ENCODE peak calls at places on chromosomes 6 and 20, in five cellular contexts. F, Q, E, I and T are unnamed samples.

GRCh38 chr6:43695078-43695966 is 7.7 kb upstream of the MRPS18A start:
- DNase-seq in F (no peak), I (no peak), E (no peak), Q (no peak), T (no peak)

GRCh38 chr6:40688214-40688761 is 101.1 kb upstream of the LRFN2 start:
- DNase-seq in Q (no peak), E (no peak), I (no peak), F (no peak), T (no peak)

GRCh38 chr20:45817652-45818194 is 5.3 kb downstream of the UBE2C start:
- DNase-seq in Q (peak; percentile 71), I (no peak), F (peak; percentile 81), E (no peak), T (no peak)

GRCh38 chr6:155100087-155100486 is 105.0 kb downstream of the TIAM2 start:
- DNase-seq in Q (no peak), E (no peak), I (no peak), F (peak; percentile 39), T (no peak)

GRCh38 chr6:143074101-143074500 is 13.4 kb downstream of the AIG1 start:
- DNase-seq in F (no peak), I (no peak), Q (no peak), E (no peak), T (no peak)

GRCh38 chr6:56840467-56841371 is 114.2 kb upstream of the BEND6 start:
- DNase-seq in Q (peak; percentile 67), E (no peak), F (peak; percentile 83), I (no peak), T (no peak)

GRCh38 chr20:3995067-3995748 is 20.1 kb downstream of the RNF24 start:
- DNase-seq in Q (peak; percentile 12), F (peak; percentile 44), E (no peak), I (no peak), T (no peak)

GRCh38 chr20:46905364-46906125 is 10.9 kb downstream of the EYA2 start:
- DNase-seq in F (no peak), I (no peak), E (no peak), Q (no peak), T (no peak)

GRCh38 chr6:106055442-106055975 is 30.6 kb upstream of the PRDM1 start:
- DNase-seq in F (no peak), Q (no peak), E (no peak), I (no peak), T (no peak)

GRCh38 chr6:159463440-159463839 is 229.6 kb downstream of the SOD2 start:
- DNase-seq in Q (peak; percentile 5), I (no peak), F (peak; percentile 10), E (no peak), T (peak; percentile 7)

GRCh38 chr6:170098428-170099170 is 192.3 kb downstream of the DLL1 start:
- DNase-seq in I (no peak), E (peak; percentile 8), F (no peak), Q (no peak), T (no peak)

GRCh38 chr20:25197173-25197869 is 1.8 kb downstream of the ENTPD6 start:
- DNase-seq in I (peak; percentile 27), E (no peak), Q (no peak), F (no peak), T (no peak)

GRCh38 chr6:33955566-33955965 is 151.8 kb upstream of the MLN start:
- DNase-seq in E (no peak), Q (no peak), I (no peak), F (no peak), T (no peak)

GRCh38 chr6:117269649-117270120 is 4.3 kb downstream of the VGLL2 start:
- DNase-seq in E (no peak), F (no peak), I (no peak), Q (no peak), T (no peak)

GRCh38 chr6:88629838-88630462 is 333.5 kb downstream of the RNGTT start:
- DNase-seq in I (no peak), Q (peak; percentile 2), F (no peak), E (no peak), T (no peak)

GRCh38 chr20:51311636-51312479 is 230.7 kb downstream of the NFATC2 start:
- DNase-seq in E (no peak), I (no peak), Q (peak; percentile 29), F (no peak), T (peak; percentile 74)

GRCh38 chr20:50967621-50968020 is 9.0 kb downstream of the MOCS3 start:
- DNase-seq in F (no peak), Q (no peak), E (no peak), I (no peak), T (no peak)

GRCh38 chr6:7328159-7328713 is 15.2 kb upstream of the SSR1 start:
- DNase-seq in E (no peak), Q (no peak), F (no peak), I (no peak), T (no peak)

GRCh38 chr20:36881888-36882287 is 6.0 kb downstream of the TLDC2 start:
- DNase-seq in I (no peak), E (no peak), F (no peak), Q (no peak), T (no peak)

GRCh38 chr6:32838114-32838958 is at the start of gene TAP2:
- DNase-seq in I (peak; percentile 99), F (peak; percentile 89), E (peak; percentile 95), Q (peak; percentile 92), T (no peak)

GRCh38 chr6:130775421-130776012 is 51.7 kb upstream of the SMLR1 start:
- DNase-seq in I (no peak), Q (no peak), F (peak; percentile 22), E (no peak), T (no peak)

GRCh38 chr6:33440649-33441309 is 13.6 kb upstream of the ZBTB9 start:
- DNase-seq in I (no peak), E (no peak), Q (no peak), F (no peak), T (no peak)

GRCh38 chr20:2596673-2597279 is 55.7 kb upstream of the NOP56 start:
- DNase-seq in Q (peak; percentile 65), I (no peak), E (no peak), F (peak; percentile 5), T (no peak)

GRCh38 chr6:13407709-13408695 is 79.4 kb downstream of the GFOD1 start:
- DNase-seq in I (no peak), F (peak; percentile 87), E (no peak), Q (peak; percentile 37), T (no peak)

GRCh38 chr6:132445201-132445951 is 44.1 kb upstream of the MOXD1 start:
- DNase-seq in I (no peak), Q (peak; percentile 79), F (peak; percentile 88), E (no peak), T (no peak)

GRCh38 chr6:150939399-150939798 is 73.9 kb downstream of the MTHFD1L start:
- DNase-seq in I (no peak), F (no peak), Q (no peak), E (no peak), T (no peak)
- H3K36me3 ChIP-seq in I (no peaks in the 10 kb centered on the region), F (peaks cover 59% of the 10 kb centered on the region), Q (peaks cover 37% of the 10 kb centered on the region), E (no peaks in the 10 kb centered on the region), T (peaks cover 2% of the 10 kb centered on the region)

GRCh38 chr20:62884556-62884955 is 22.9 kb upstream of the TCFL5 start:
- DNase-seq in E (no peak), I (no peak), Q (no peak), F (no peak), T (no peak)

GRCh38 chr20:62885046-62885445 is 23.4 kb upstream of the TCFL5 start:
- DNase-seq in Q (no peak), I (no peak), E (no peak), F (no peak), T (no peak)

GRCh38 chr20:62886709-62887058 is 25.1 kb upstream of the TCFL5 start:
- DNase-seq in I (no peak), Q (no peak), E (no peak), F (no peak), T (no peak)

GRCh38 chr20:62887147-62887859 is 25.7 kb upstream of the TCFL5 start:
- DNase-seq in E (no peak), F (peak; percentile 96), I (peak; percentile 51), Q (peak; percentile 96), T (no peak)

GRCh38 chr20:62885808-62886708 is 24.4 kb upstream of the TCFL5 start:
- DNase-seq in Q (no peak), I (no peak), E (no peak), F (no peak), T (no peak)
- H3K36me3 ChIP-seq in Q (peaks cover 48% of the 10 kb centered on the region), I (peaks cover 38% of the 10 kb centered on the region), E (no peaks in the 10 kb centered on the region), F (peaks cover 45% of the 10 kb centered on the region), T (peaks cover 29% of the 10 kb centered on the region)

GRCh38 chr20:62938105-62938888 is at the start of gene GID8:
- DNase-seq in I (peak; percentile 50), E (no peak), Q (no peak), F (peak; percentile 33), T (no peak)

GRCh38 chr20:62935968-62936585 is 1.9 kb upstream of the GID8 start:
- DNase-seq in E (no peak), I (no peak), F (no peak), Q (no peak), T (no peak)

GRCh38 chr20:62937353-62938104 is 418 bp upstream of the GID8 start:
- DNase-seq in I (peak; percentile 96), Q (peak; percentile 93), E (peak; percentile 96), F (peak; percentile 96), T (no peak)

GRCh38 chr20:62935204-62935967 is 2.6 kb upstream of the GID8 start:
- DNase-seq in E (no peak), Q (no peak), F (no peak), I (no peak), T (no peak)

GRCh38 chr20:62936996-62937352 is 973 bp upstream of the GID8 start:
- DNase-seq in F (peak; percentile 83), I (no peak), E (no peak), Q (peak; percentile 54), T (no peak)
- H3K36me3 ChIP-seq in F (peaks cover 20% of the 10 kb centered on the region), I (peaks cover 6% of the 10 kb centered on the region), E (no peaks in the 10 kb centered on the region), Q (peaks cover 3% of the 10 kb centered on the region), T (peaks cover 18% of the 10 kb centered on the region)

DNA sequence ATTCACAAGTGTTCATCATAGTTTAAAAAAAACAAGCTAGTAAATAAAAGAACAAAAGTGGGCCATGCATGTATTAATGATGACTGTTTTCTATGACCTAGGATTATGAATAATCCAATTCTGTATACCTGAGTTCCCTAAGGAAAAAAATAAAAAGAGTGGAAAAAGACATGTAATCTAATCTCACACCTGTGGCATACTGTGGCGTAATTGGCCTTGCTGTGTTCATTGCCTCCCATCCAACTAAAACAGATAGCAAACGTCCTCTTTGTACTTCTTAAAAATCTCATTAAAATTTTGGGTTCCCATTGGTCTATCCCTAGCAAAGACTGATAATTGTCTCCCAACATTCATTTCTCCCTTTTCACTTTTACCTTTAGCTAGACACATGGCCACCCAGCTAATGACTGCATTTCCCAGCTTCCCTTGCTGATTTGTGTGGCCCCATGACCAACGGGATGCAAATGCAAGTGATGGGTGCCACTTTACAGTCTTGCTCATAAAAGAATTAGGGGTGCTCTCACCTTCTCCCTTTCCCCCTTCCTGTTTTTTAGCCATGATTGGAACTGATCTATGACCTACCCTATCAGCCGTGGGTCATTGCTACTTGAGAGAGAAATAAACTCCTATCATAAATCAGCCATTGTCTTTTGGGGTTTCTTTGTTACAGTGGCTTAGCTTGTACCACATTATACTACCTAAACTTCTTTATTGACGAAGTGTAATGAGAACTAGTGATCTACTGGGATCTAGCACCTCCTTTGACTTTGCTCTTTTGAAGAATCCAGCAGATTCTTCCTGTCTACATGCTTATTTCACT is 32.0 kb upstream of the TBC1D22B start:
- DNase-seq in E (no peak), F (no peak), Q (no peak), I (no peak), T (no peak)
- H3K36me3 ChIP-seq in E (no peaks in the 10 kb centered on the region), F (no peaks in the 10 kb centered on the region), Q (no peaks in the 10 kb centered on the region), I (no peaks in the 10 kb centered on the region), T (no peaks in the 10 kb centered on the region)